ENCODE peak calls at places on chromosome 10, in six cellular contexts. One of them, this sample, is unnamed.

GRCh38 chr10:67767245-67767644 is 70.7 kb downstream of the DNAJC12 start:
- DNase-seq in uterus: no peak
- DNase-seq in heart left ventricle: no peak
- DNase-seq in body of pancreas: no peak
- DNase-seq in breast epithelium: no peak
- DNase-seq in Peyer's patch: no peak
- DNase-seq in this sample: no peak

GRCh38 chr10:74174533-74174932 is 23.5 kb downstream of the ADK start:
- DNase-seq in uterus: no peak
- DNase-seq in heart left ventricle: no peak
- DNase-seq in body of pancreas: no peak
- DNase-seq in breast epithelium: no peak
- DNase-seq in Peyer's patch: no peak
- DNase-seq in this sample: no peak

GRCh38 chr10:5446390-5446926 is 34.1 kb downstream of the NET1 start:
- DNase-seq in uterus: peak; percentile 94
- DNase-seq in heart left ventricle: peak; percentile 89
- DNase-seq in body of pancreas: peak; percentile 96
- DNase-seq in breast epithelium: peak; percentile 84
- DNase-seq in Peyer's patch: peak; percentile 99
- DNase-seq in this sample: peak; percentile 97

GRCh38 chr10:5376450-5376849 is 11.7 kb downstream of the UCN3 start:
- DNase-seq in uterus: no peak
- DNase-seq in heart left ventricle: no peak
- DNase-seq in body of pancreas: no peak
- DNase-seq in breast epithelium: no peak
- DNase-seq in Peyer's patch: no peak
- DNase-seq in this sample: no peak

GRCh38 chr10:6692856-6693255 is 112.8 kb upstream of the PRKCQ start:
- DNase-seq in uterus: no peak
- DNase-seq in heart left ventricle: no peak
- DNase-seq in body of pancreas: no peak
- DNase-seq in breast epithelium: no peak
- DNase-seq in Peyer's patch: no peak
- DNase-seq in this sample: no peak

GRCh38 chr10:130053561-130053960 is 57.1 kb downstream of the C10orf143 start:
- DNase-seq in uterus: no peak
- DNase-seq in heart left ventricle: no peak
- DNase-seq in body of pancreas: no peak
- DNase-seq in breast epithelium: no peak
- DNase-seq in Peyer's patch: no peak
- DNase-seq in this sample: no peak

GRCh38 chr10:119701861-119702260 is 24.0 kb upstream of the INPP5F start:
- DNase-seq in uterus: no peak
- DNase-seq in heart left ventricle: no peak
- DNase-seq in body of pancreas: no peak
- DNase-seq in breast epithelium: no peak
- DNase-seq in Peyer's patch: no peak
- DNase-seq in this sample: no peak

GRCh38 chr10:4254101-4254994 is 469.3 kb upstream of the KLF6 start:
- DNase-seq in uterus: no peak
- DNase-seq in heart left ventricle: no peak
- DNase-seq in body of pancreas: no peak
- DNase-seq in breast epithelium: no peak
- DNase-seq in Peyer's patch: no peak
- DNase-seq in this sample: no peak

GRCh38 chr10:51244308-51244707 is 170.0 kb downstream of the PRKG1 start:
- DNase-seq in uterus: no peak
- DNase-seq in heart left ventricle: no peak
- DNase-seq in body of pancreas: no peak
- DNase-seq in breast epithelium: no peak
- DNase-seq in Peyer's patch: no peak
- DNase-seq in this sample: no peak

GRCh38 chr10:21732067-21732772 is 198.2 kb downstream of the MLLT10 start:
- DNase-seq in uterus: peak; percentile 62
- DNase-seq in heart left ventricle: peak; percentile 59
- DNase-seq in body of pancreas: peak; percentile 58
- DNase-seq in breast epithelium: no peak
- DNase-seq in Peyer's patch: no peak
- DNase-seq in this sample: peak; percentile 82

GRCh38 chr10:772227-772637 is 82.8 kb upstream of the DIP2C start:
- DNase-seq in uterus: no peak
- DNase-seq in heart left ventricle: no peak
- DNase-seq in body of pancreas: no peak
- DNase-seq in breast epithelium: no peak
- DNase-seq in Peyer's patch: no peak
- DNase-seq in this sample: no peak

GRCh38 chr10:3071405-3072198 is 4.3 kb downstream of the PFKP start:
- DNase-seq in uterus: no peak
- DNase-seq in heart left ventricle: no peak
- DNase-seq in body of pancreas: no peak
- DNase-seq in breast epithelium: no peak
- DNase-seq in Peyer's patch: no peak
- DNase-seq in this sample: no peak

GRCh38 chr10:133131754-133132710 is 28.0 kb upstream of the KNDC1 start:
- DNase-seq in uterus: peak; percentile 5
- DNase-seq in heart left ventricle: peak; percentile 11
- DNase-seq in body of pancreas: no peak
- DNase-seq in breast epithelium: no peak
- DNase-seq in Peyer's patch: peak; percentile 33
- DNase-seq in this sample: peak; percentile 11

GRCh38 chr10:80473096-80473657 is 19.1 kb downstream of the TSPAN14 start:
- DNase-seq in uterus: no peak
- DNase-seq in heart left ventricle: no peak
- DNase-seq in body of pancreas: no peak
- DNase-seq in breast epithelium: no peak
- DNase-seq in Peyer's patch: no peak
- DNase-seq in this sample: no peak
- H3K4me1 ChIP-seq in uterus: peaks cover 3% of the 10 kb centered on the region
- H3K4me1 ChIP-seq in heart left ventricle: peaks cover 49% of the 10 kb centered on the region
- H3K4me1 ChIP-seq in body of pancreas: peaks cover 57% of the 10 kb centered on the region
- H3K4me1 ChIP-seq in breast epithelium: peaks cover 26% of the 10 kb centered on the region
- H3K4me1 ChIP-seq in Peyer's patch: peaks cover 69% of the 10 kb centered on the region
- H3K4me1 ChIP-seq in this sample: peaks cover 50% of the 10 kb centered on the region

DNA sequence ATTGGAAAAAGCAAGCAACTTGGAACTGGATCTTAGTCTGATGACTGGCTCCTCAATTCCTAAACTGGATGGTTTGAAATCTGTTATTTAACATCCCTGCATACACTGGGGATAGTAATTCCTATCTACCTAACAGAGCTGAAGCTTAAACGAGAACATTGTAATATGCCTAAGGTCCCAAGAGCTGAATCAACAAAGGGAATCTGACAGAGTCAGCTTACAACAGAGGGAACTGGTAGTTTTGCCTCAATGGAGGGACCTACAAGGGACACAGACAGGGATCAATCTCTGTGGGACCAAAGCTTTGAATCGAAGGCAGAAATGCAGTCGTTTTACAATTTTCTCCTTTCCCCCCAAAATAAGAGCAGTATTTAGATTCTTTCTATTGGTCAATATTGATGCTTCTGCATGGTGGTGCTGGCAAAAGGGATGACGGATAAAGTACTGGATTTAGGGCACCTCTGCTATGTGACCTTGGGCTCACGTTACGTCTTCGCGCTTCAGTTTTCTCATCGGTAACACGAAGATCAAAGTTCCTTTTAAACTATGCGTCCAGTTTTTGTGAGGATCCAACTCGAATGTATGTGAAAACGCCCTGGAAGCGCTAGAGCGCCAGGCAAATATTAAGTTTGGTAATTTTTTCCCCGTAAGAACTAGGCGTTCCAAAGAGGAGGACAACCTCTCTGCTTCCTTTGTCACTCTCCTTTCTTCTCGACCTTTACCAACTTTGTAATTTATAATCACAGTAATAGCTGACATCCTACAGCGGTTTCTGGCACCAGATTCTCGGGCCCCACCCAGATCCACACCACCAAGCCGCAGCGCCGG is 1.1 kb downstream of the ACTR1A start:
- DNase-seq in uterus: no peak
- DNase-seq in heart left ventricle: no peak
- DNase-seq in body of pancreas: no peak
- DNase-seq in breast epithelium: no peak
- DNase-seq in Peyer's patch: no peak
- DNase-seq in this sample: no peak
- TF ChIP-seq POLR2A in uterus: no peak
- TF ChIP-seq POLR2A in heart left ventricle: peak; percentile 42
- TF ChIP-seq POLR2A in body of pancreas: no peak
- TF ChIP-seq POLR2A in breast epithelium: no peak
- TF ChIP-seq POLR2A in Peyer's patch: no peak
- TF ChIP-seq POLR2A in this sample: no peak

DNA sequence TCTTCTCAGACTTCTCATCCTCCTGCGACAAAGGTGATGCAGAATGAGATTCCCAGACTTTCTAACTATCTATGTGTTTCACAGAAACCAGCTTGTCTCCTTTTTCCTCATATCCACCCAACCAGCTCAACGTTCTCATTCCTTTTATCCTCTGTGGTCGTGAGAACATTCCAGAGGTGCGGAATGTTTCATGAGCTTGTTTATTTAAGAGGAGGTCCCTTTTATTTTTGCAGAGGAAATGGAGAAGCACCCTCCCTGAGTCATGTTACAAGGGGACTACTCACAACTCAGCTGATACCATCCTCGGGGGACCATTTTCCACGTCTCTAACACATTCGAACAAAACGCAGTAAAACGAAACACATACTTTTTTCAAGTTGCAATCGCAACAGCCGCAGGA is 93.2 kb downstream of the ZRANB1 start:
- DNase-seq in uterus: no peak
- DNase-seq in heart left ventricle: no peak
- DNase-seq in body of pancreas: no peak
- DNase-seq in breast epithelium: no peak
- DNase-seq in Peyer's patch: no peak
- DNase-seq in this sample: no peak
- H3K4me1 ChIP-seq in uterus: no peaks in the 10 kb centered on the region
- H3K4me1 ChIP-seq in heart left ventricle: peaks cover 42% of the 10 kb centered on the region
- H3K4me1 ChIP-seq in body of pancreas: peaks cover 64% of the 10 kb centered on the region
- H3K4me1 ChIP-seq in breast epithelium: peaks cover 4% of the 10 kb centered on the region
- H3K4me1 ChIP-seq in Peyer's patch: peaks cover 23% of the 10 kb centered on the region
- H3K4me1 ChIP-seq in this sample: peaks cover 64% of the 10 kb centered on the region

GRCh38 chr10:29784175-29784773 is 149.5 kb upstream of the SVIL start:
- DNase-seq in uterus: peak; percentile 68
- DNase-seq in heart left ventricle: peak; percentile 61
- DNase-seq in body of pancreas: peak; percentile 52
- DNase-seq in breast epithelium: peak; percentile 90
- DNase-seq in Peyer's patch: no peak
- DNase-seq in this sample: no peak
- TF ChIP-seq POLR2A in uterus: no peak
- TF ChIP-seq POLR2A in heart left ventricle: no peak
- TF ChIP-seq POLR2A in body of pancreas: no peak
- TF ChIP-seq POLR2A in breast epithelium: no peak
- TF ChIP-seq POLR2A in Peyer's patch: no peak
- TF ChIP-seq POLR2A in this sample: no peak

GRCh38 chr10:103915794-103916193 is 2.2 kb downstream of the STN1 start:
- DNase-seq in uterus: peak; percentile 23
- DNase-seq in heart left ventricle: peak; percentile 25
- DNase-seq in body of pancreas: peak; percentile 42
- DNase-seq in breast epithelium: no peak
- DNase-seq in Peyer's patch: no peak
- DNase-seq in this sample: no peak

GRCh38 chr10:103905441-103905840 is 12.5 kb downstream of the STN1 start:
- DNase-seq in uterus: no peak
- DNase-seq in heart left ventricle: no peak
- DNase-seq in body of pancreas: no peak
- DNase-seq in breast epithelium: no peak
- DNase-seq in Peyer's patch: no peak
- DNase-seq in this sample: no peak

GRCh38 chr10:103911021-103911459 is 6.9 kb downstream of the STN1 start:
- DNase-seq in uterus: no peak
- DNase-seq in heart left ventricle: no peak
- DNase-seq in body of pancreas: no peak
- DNase-seq in breast epithelium: no peak
- DNase-seq in Peyer's patch: no peak
- DNase-seq in this sample: no peak

GRCh38 chr10:103912759-103913158 is 5.2 kb downstream of the STN1 start:
- DNase-seq in uterus: no peak
- DNase-seq in heart left ventricle: no peak
- DNase-seq in body of pancreas: no peak
- DNase-seq in breast epithelium: no peak
- DNase-seq in Peyer's patch: no peak
- DNase-seq in this sample: no peak

GRCh38 chr10:103910442-103911000 is 7.5 kb downstream of the STN1 start:
- DNase-seq in uterus: no peak
- DNase-seq in heart left ventricle: no peak
- DNase-seq in body of pancreas: no peak
- DNase-seq in breast epithelium: no peak
- DNase-seq in Peyer's patch: no peak
- DNase-seq in this sample: no peak
- H3K4me1 ChIP-seq in uterus: peaks cover 5% of the 10 kb centered on the region
- H3K4me1 ChIP-seq in heart left ventricle: peaks cover 14% of the 10 kb centered on the region
- H3K4me1 ChIP-seq in body of pancreas: peaks cover 34% of the 10 kb centered on the region
- H3K4me1 ChIP-seq in breast epithelium: peaks cover 5% of the 10 kb centered on the region
- H3K4me1 ChIP-seq in Peyer's patch: peaks cover 22% of the 10 kb centered on the region
- H3K4me1 ChIP-seq in this sample: peaks cover 31% of the 10 kb centered on the region

GRCh38 chr10:110774069-110775021 is 97.4 kb upstream of the PDCD4 start:
- DNase-seq in uterus: no peak
- DNase-seq in heart left ventricle: no peak
- DNase-seq in body of pancreas: no peak
- DNase-seq in breast epithelium: no peak
- DNase-seq in Peyer's patch: no peak
- DNase-seq in this sample: no peak
- TF ChIP-seq POLR2A in uterus: no peak
- TF ChIP-seq POLR2A in heart left ventricle: no peak
- TF ChIP-seq POLR2A in body of pancreas: no peak
- TF ChIP-seq POLR2A in breast epithelium: no peak
- TF ChIP-seq POLR2A in Peyer's patch: no peak
- TF ChIP-seq POLR2A in this sample: no peak

GRCh38 chr10:68938884-68939283 is 17.1 kb upstream of the DDX21 start:
- DNase-seq in uterus: no peak
- DNase-seq in heart left ventricle: no peak
- DNase-seq in body of pancreas: no peak
- DNase-seq in breast epithelium: no peak
- DNase-seq in Peyer's patch: no peak
- DNase-seq in this sample: no peak
- H3K4me1 ChIP-seq in uterus: no peaks in the 10 kb centered on the region
- H3K4me1 ChIP-seq in heart left ventricle: no peaks in the 10 kb centered on the region
- H3K4me1 ChIP-seq in body of pancreas: peaks cover 5% of the 10 kb centered on the region
- H3K4me1 ChIP-seq in breast epithelium: no peaks in the 10 kb centered on the region
- H3K4me1 ChIP-seq in Peyer's patch: no peaks in the 10 kb centered on the region
- H3K4me1 ChIP-seq in this sample: no peaks in the 10 kb centered on the region

This sample was measured in testis.